ENCODE peak calls at places on chromosomes 4 and X, in ten cellular contexts. K is amygdala; R is cardiac muscle cell; T is left kidney; W is CD4-positive, CD25-positive, alpha-beta regulatory T cell; U is GM23248; E is activated naive CD4-positive, alpha-beta T cell; B is GM03348; Z is right cardiac atrium; P is EH. Q is an unnamed sample.

GRCh38 chr4:106046083-106046482 is 150.8 kb downstream of the NPNT start:
- DNase-seq in U (no peak), E (no peak), T (no peak), B (no peak), W (no peak), R (no peak), Z (no peak), P (no peak), K (no peak), Q (no peak)

GRCh38 chr4:167930171-167930570 is 162.2 kb upstream of the ANXA10 start:
- DNase-seq in P (no peak), K (no peak), W (no peak), U (peak), E (no peak), T (no peak), B (no peak), Z (no peak), R (no peak), Q (no peak)

GRCh38 chrX:155134255-155134654 is 62.9 kb downstream of the BRCC3 start:
- DNase-seq in K (no peak), E (no peak), B (no peak), U (no peak), P (no peak), T (no peak), W (no peak), Z (no peak), R (no peak), Q (no peak)

GRCh38 chrX:17020828-17021821 is 74.7 kb downstream of the REPS2 start:
- DNase-seq in T (no peak), R (no peak), B (no peak), P (no peak), K (no peak), U (peak), Z (no peak), W (no peak), E (no peak), Q (no peak)

GRCh38 chrX:129478516-129478915 is 44.8 kb downstream of the SMARCA1 start:
- DNase-seq in U (peak), Z (no peak), R (no peak), E (no peak), W (no peak), P (peak), K (no peak), T (no peak), B (no peak), Q (no peak)

GRCh38 chrX:135931644-135932487 is 38.4 kb downstream of the SAGE1 start:
- DNase-seq in E (no peak), K (peak), R (peak), Z (peak), P (peak), W (peak), T (peak), B (peak), U (peak), Q (peak)

GRCh38 chr4:143355540-143356217 is 19.0 kb downstream of the GAB1 start:
- DNase-seq in W (no peak), R (no peak), P (peak), E (no peak), Z (no peak), U (peak), T (no peak), B (peak), K (no peak), Q (no peak)

GRCh38 chrX:104419211-104419610 is 146.8 kb upstream of the IL1RAPL2 start:
- DNase-seq in P (peak), R (no peak), T (no peak), B (no peak), Z (no peak), W (no peak), U (peak), E (no peak), K (no peak), Q (no peak)

Q was measured in dorsolateral prefrontal cortex.